ENCODE peak calls at places on chromosome 14, in four cellular contexts. C, N, O and J are unnamed samples.

GRCh38 chr14:95562892-95563685 is 28.2 kb downstream of the GLRX5 start:
- DNase-seq in N (peak), C (no peak), O (peak), J (no peak)

GRCh38 chr14:55802986-55803431 is 223.0 kb downstream of the KTN1 start:
- DNase-seq in N (no peak), O (no peak), C (no peak), J (peak)

GRCh38 chr14:99524804-99525698 is 43.8 kb downstream of the CCNK start:
- DNase-seq in N (no peak), C (no peak), O (no peak), J (peak)

GRCh38 chr14:32190713-32191112 is 11.1 kb upstream of the RNU6-7 start:
- DNase-seq in C (no peak), O (no peak), N (no peak), J (no peak)

GRCh38 chr14:71324767-71325272 is 417.6 kb downstream of the PCNX1 start:
- DNase-seq in O (no peak), N (no peak), C (peak), J (no peak)

GRCh38 chr14:37253905-37254304 is 56.2 kb downstream of the MIPOL1 start:
- DNase-seq in O (no peak), N (no peak), C (no peak), J (peak)

GRCh38 chr14:92622311-92622710 is 108.7 kb downstream of the RIN3 start:
- DNase-seq in N (no peak), O (no peak), C (no peak), J (no peak)

GRCh38 chr14:70714055-70714550 is 72.4 kb downstream of the TTC9 start:
- DNase-seq in C (peak), N (no peak), O (no peak), J (peak)

GRCh38 chr14:53714495-53715389 is 241.9 kb downstream of the BMP4 start:
- DNase-seq in C (no peak), O (no peak), N (no peak), J (no peak)

GRCh38 chr14:91728616-91729183 is 3.2 kb downstream of the CATSPERB start:
- DNase-seq in O (no peak), N (no peak), C (no peak), J (no peak)

GRCh38 chr14:23145794-23146422 is 26.9 kb upstream of the CEBPE start:
- DNase-seq in O (no peak), C (no peak), N (no peak), J (no peak)

GRCh38 chr14:24874514-24875202 is 175.3 kb downstream of the STXBP6 start:
- DNase-seq in O (no peak), C (no peak), N (no peak), J (no peak)

GRCh38 chr14:61430066-61430757 is 108.8 kb downstream of the PRKCH start:
- DNase-seq in O (no peak), C (no peak), N (no peak), J (no peak)

GRCh38 chr14:64663174-64663573 is 41.0 kb upstream of the PLEKHG3 start:
- DNase-seq in N (no peak), C (no peak), O (no peak), J (no peak)

GRCh38 chr14:24404814-24405213 is 6.0 kb downstream of the NYNRIN start:
- DNase-seq in O (no peak), N (no peak), C (no peak), J (no peak)

GRCh38 chr14:42676636-42677035 is 1070.0 kb downstream of the LRFN5 start:
- DNase-seq in N (no peak), C (no peak), O (no peak), J (no peak)

GRCh38 chr14:69755784-69756183 is 11.2 kb upstream of the SRSF5 start:
- DNase-seq in C (no peak), N (no peak), O (no peak), J (no peak)

GRCh38 chr14:35532783-35533356 is 1.1 kb upstream of the INSM2 start:
- DNase-seq in O (no peak), N (no peak), C (no peak), J (no peak)

GRCh38 chr14:70670992-70671651 is 29.4 kb downstream of the TTC9 start:
- DNase-seq in O (no peak), N (no peak), C (no peak), J (no peak)

GRCh38 chr14:91175802-91176201 is 61.9 kb downstream of the DGLUCY start:
- DNase-seq in O (no peak), C (no peak), N (no peak), J (no peak)

GRCh38 chr14:28867571-28867970 is 101.0 kb downstream of the FOXG1 start:
- DNase-seq in O (no peak), C (no peak), N (no peak), J (no peak)

GRCh38 chr14:44847910-44848309 is 113.8 kb downstream of the KLHL28 start:
- DNase-seq in O (no peak), N (no peak), C (no peak), J (no peak)

GRCh38 chr14:50232276-50232642 is 881 bp upstream of the SOS2 start:
- DNase-seq in C (no peak), N (no peak), O (no peak), J (no peak)

GRCh38 chr14:95504135-95505029 is 12.1 kb downstream of the SYNE3 start:
- DNase-seq in C (no peak), N (no peak), O (no peak), J (no peak)

GRCh38 chr14:58563981-58564380 is 73.8 kb upstream of the DACT1 start:
- DNase-seq in O (no peak), C (no peak), N (no peak), J (no peak)

GRCh38 chr14:52018252-52018651 is 28.9 kb downstream of the RTRAF start:
- DNase-seq in N (no peak), C (no peak), O (no peak), J (no peak)

GRCh38 chr14:95831041-95831440 is 45.6 kb upstream of the TUNAR start:
- DNase-seq in O (no peak), C (no peak), N (no peak), J (no peak)

GRCh38 chr14:73594491-73594890 is 2.8 kb downstream of the ACOT4 start:
- DNase-seq in N (no peak), O (no peak), C (no peak), J (no peak)

GRCh38 chr14:73589128-73589527 is 2.5 kb upstream of the ACOT4 start:
- DNase-seq in O (no peak), C (no peak), N (no peak), J (no peak)

DNA sequence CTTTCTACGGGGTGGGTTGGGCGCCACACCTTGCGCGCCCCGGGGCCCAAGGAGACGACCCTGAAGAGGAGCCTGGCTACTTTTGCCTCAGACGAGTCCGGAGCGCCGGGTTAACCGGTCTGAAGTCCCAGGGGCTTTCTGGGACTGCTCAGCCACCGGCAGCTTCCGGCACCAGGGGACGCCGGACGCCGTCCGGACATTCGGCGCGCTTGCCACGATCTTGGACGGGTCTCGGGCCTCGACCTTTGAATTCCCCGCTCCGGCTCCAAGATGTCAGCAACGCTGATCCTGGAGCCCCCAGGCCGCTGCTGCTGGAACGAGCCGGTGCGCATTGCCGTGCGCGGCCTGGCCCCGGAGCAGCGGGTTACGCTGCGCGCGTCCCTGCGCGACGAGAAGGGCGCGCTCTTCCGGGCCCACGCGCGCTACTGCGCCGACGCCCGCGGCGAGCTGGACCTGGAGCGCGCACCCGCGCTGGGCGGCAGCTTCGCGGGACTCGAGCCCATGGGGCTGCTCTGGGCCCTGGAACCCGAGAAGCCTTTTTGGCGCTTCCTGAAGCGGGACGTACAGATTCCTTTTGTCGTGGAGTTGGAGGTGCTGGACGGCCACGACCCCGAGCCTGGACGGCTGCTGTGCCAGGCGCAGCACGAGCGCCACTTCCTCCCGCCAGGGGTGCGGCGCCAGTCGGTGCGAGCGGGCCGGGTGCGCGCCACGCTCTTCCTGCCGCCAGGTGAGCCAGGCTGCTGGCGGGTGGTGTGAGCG is at the start of gene ACOT4:
- DNase-seq in C (peak), N (peak), O (peak), J (no peak)
- TF ChIP-seq CTCF in C (no peak), N (no peak), O (peak), J (peak)

GRCh38 chr14:27391331-27391730 is 793.5 kb upstream of the NOVA1 start:
- DNase-seq in N (no peak), O (no peak), C (no peak), J (no peak)
- H3K27ac ChIP-seq in N (no peak), O (no peak), C (no peak), J (no peak)

GRCh38 chr14:106883218-106883692 is 1356.9 kb downstream of the TMEM121 start:
- DNase-seq in C (no peak), N (no peak), O (no peak), J (no peak)
- TF ChIP-seq CTCF in C (peak), N (no peak), O (peak), J (peak)

GRCh38 chr14:102993523-102993922 is 63.8 kb downstream of the CDC42BPB start:
- DNase-seq in O (no peak), N (peak), C (no peak), J (peak)
- H3K27ac ChIP-seq in O (no peak), N (no peak), C (no peak), J (peak)